ENCODE peak calls at places on chromosomes 12 and 14, in nine cellular contexts. D is IMR-90, L is gastrocnemius medialis, M is ovary, R is adrenal gland, Y is K562, Z is A549, S is heart left ventricle, P is GM12878. A is an unnamed sample.

GRCh38 chr12:51972849-51973273 is 21.4 kb downstream of the ACVR1B start:
- DNase-seq in S (peak; percentile 62), L (no peak), D (peak; percentile 73), R (peak; percentile 55), Z (no peak), P (no peak), M (no peak), Y (peak; percentile 48), A (no peak)

GRCh38 chr12:119463211-119463914 is 128.8 kb downstream of the CCDC60 start:
- DNase-seq in P (no peak), L (no peak), M (no peak), R (no peak), Z (no peak), D (no peak), S (no peak), Y (no peak), A (no peak)

GRCh38 chr12:100987552-100988277 is 193.1 kb downstream of the ANO4 start:
- DNase-seq in Y (peak; percentile 12), L (no peak), Z (peak; percentile 21), D (peak; percentile 70), M (peak; percentile 18), R (peak; percentile 26), P (peak; percentile 83), S (no peak), A (no peak)

GRCh38 chr14:89236846-89237245 is 180.2 kb downstream of the FOXN3 start:
- DNase-seq in M (no peak), R (no peak), Z (no peak), D (peak; percentile 52), P (no peak), S (no peak), L (no peak), Y (no peak), A (no peak)

GRCh38 chr14:103149847-103150246 is 26.6 kb downstream of the TNFAIP2 start:
- DNase-seq in Y (no peak), R (no peak), L (no peak), D (no peak), M (no peak), Z (no peak), P (no peak), S (no peak), A (no peak)

GRCh38 chr14:22471545-22472121 is 117.4 kb downstream of the DAD1 start:
- DNase-seq in L (no peak), M (peak; percentile 24), D (peak; percentile 32), R (peak; percentile 54), S (no peak), Y (peak; percentile 61), P (no peak), Z (peak; percentile 32), A (no peak)

GRCh38 chr12:27969011-27969900 is 3.3 kb downstream of the PTHLH start:
- DNase-seq in P (no peak), D (peak; percentile 29), Z (peak; percentile 37), R (no peak), M (no peak), L (no peak), S (peak; percentile 26), Y (no peak), A (no peak)

GRCh38 chr12:88401153-88401552 is 179.1 kb downstream of the KITLG start:
- DNase-seq in D (peak; percentile 58), L (no peak), M (no peak), S (no peak), Z (no peak), R (no peak), Y (no peak), P (no peak), A (no peak)

GRCh38 chr14:76473381-76474263 is 97.7 kb downstream of the ESRRB start:
- DNase-seq in D (peak; percentile 6), R (peak; percentile 22), L (peak; percentile 51), Z (no peak), S (peak; percentile 47), P (no peak), M (no peak), Y (no peak), A (no peak)

GRCh38 chr14:29911815-29912214 is 15.8 kb downstream of the PRKD1 start:
- DNase-seq in D (no peak), M (no peak), L (no peak), Y (no peak), Z (no peak), S (no peak), R (no peak), P (no peak), A (no peak)

GRCh38 chr14:45426685-45427282 is 173.8 kb upstream of the MIS18BP1 start:
- DNase-seq in Z (peak; percentile 11), M (no peak), L (no peak), S (no peak), R (no peak), D (peak; percentile 34), Y (peak; percentile 34), P (peak; percentile 4), A (no peak)

GRCh38 chr12:53499261-53500118 is at the start of gene MAP3K12:
- DNase-seq in P (no peak), R (peak; percentile 72), D (peak; percentile 47), L (peak; percentile 44), M (peak; percentile 79), Y (peak; percentile 50), S (peak; percentile 69), Z (peak; percentile 67), A (no peak)
- TF ChIP-seq CTCF in P (peak; percentile 12), R (peak; percentile 3), D (no peak), L (no peak), M (no peak), Y (peak; percentile 22), S (no peak), Z (peak; percentile 9), A (no peak)

DNA sequence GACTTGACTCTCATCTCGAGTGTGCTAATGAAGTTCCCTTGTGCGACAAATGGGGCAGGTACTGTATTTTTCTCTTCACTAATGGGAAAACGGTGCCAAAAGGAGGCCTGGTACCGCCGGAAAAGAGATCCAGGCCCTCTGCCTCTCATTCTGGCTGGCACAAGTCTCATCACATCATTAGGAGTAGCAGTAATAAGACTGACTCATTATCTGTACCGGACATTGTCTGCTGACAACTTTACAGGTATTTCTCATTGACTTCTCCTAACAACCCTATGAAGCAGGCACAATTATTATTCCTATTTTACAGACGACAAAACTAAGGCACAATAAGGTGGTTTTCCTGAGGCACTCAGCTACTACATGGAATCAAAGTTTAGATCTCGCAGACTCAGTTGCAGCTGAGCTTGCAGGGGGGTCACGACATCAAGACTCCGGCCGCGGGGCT is 651 bp downstream of the APPL2 start:
- DNase-seq in Z (peak; percentile 13), D (peak; percentile 26), Y (no peak), P (no peak), S (no peak), L (no peak), M (no peak), R (peak; percentile 11), A (no peak)
- H3K4me1 ChIP-seq in Z (peaks cover 14% of the 10 kb centered on the region), D (peaks cover 11% of the 10 kb centered on the region), Y (peaks cover 7% of the 10 kb centered on the region), P (no peaks in the 10 kb centered on the region), S (peaks cover 9% of the 10 kb centered on the region), L (peaks cover 46% of the 10 kb centered on the region), M (peaks cover 13% of the 10 kb centered on the region), R (peaks cover 52% of the 10 kb centered on the region), A (peaks cover 59% of the 10 kb centered on the region)

DNA sequence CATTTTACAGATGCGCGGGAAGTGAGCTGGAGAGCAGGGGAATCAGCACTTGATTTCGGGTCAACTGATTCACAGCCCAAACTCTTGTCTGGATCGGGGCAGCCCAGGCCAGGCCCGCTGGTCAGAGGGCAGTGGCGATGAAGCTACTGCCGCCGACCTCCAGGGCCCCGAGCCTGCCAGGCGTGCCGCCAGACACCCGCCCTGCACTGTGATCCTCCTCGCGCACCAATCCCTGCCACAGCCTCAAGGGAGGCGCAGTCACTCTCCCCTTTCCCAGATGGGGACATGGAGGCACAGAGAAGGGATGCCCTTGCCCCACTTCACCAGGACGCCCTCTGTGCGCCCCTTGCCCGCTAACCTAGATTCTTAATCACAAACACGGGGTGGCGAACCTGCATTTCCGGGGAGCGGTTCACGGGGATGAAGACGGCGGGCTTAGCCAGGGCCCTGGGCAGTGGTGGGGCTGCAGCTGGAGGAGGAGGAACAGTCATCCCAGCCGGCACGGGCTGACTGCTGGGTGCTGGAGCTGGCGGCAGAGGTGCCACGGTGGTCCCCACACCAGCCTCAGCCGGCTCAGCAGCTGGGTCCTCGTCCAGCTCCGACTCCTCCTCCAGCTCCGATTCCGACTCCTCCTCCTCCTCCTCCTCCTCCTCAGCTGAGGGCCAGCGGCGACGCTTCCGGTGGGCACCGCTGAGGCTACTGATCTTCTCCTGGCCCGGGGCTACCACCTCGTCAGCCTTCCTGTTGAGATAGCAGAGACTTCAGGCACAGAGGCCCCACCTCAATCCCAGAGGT is 8.6 kb downstream of the DHX37 start:
- DNase-seq in D (no peak), L (no peak), R (no peak), Z (no peak), S (no peak), P (no peak), M (no peak), Y (no peak), A (no peak)
- TF ChIP-seq POLR2A in D (no peak), L (no peak), R (no peak), Z (no peak), S (no peak), P (no peak), M (no peak), Y (no peak), A (no peak)

GRCh38 chr12:104456417-104456949 is at the start of gene CHST11:
- DNase-seq in M (peak; percentile 72), R (peak; percentile 85), S (peak; percentile 84), D (peak; percentile 79), Y (peak; percentile 95), L (peak; percentile 40), P (no peak), Z (peak; percentile 95), A (peak; percentile 18)

GRCh38 chr12:104458645-104459555 is 2.2 kb downstream of the CHST11 start:
- DNase-seq in S (no peak), Y (peak; percentile 30), Z (peak; percentile 19), P (no peak), L (no peak), M (no peak), R (peak; percentile 27), D (no peak), A (no peak)

GRCh38 chr12:104456950-104457745 is 400 bp downstream of the CHST11 start:
- DNase-seq in M (peak; percentile 63), Z (peak; percentile 89), S (peak; percentile 58), Y (peak; percentile 60), P (no peak), R (peak; percentile 71), D (peak; percentile 61), L (no peak), A (no peak)

GRCh38 chr12:104459556-104459909 is 2.8 kb downstream of the CHST11 start:
- DNase-seq in L (no peak), Y (no peak), D (no peak), R (no peak), M (no peak), S (no peak), Z (no peak), P (no peak), A (no peak)

GRCh38 chr12:104457746-104458644 is 1.2 kb downstream of the CHST11 start:
- DNase-seq in Z (peak; percentile 55), Y (peak; percentile 69), R (peak; percentile 24), S (no peak), M (peak; percentile 25), D (no peak), L (no peak), P (no peak), A (no peak)
- TF ChIP-seq CTCF in Z (peak; percentile 7), Y (no peak), R (no peak), S (no peak), M (no peak), D (no peak), L (no peak), P (no peak), A (no peak)